ENCODE peak calls at places on chromosomes 12 and 14, in ten cellular contexts. X, M, N, Z, B, U, V, J, O and K are unnamed samples.

GRCh38 chr14:66070542-66071319 is 415.4 kb upstream of the CCDC196 start:
- DNase-seq in Z (peak; percentile 62), N (peak; percentile 35), X (peak; percentile 18), U (no peak), J (peak; percentile 47), O (no peak), B (peak; percentile 90), M (peak; percentile 60), V (peak; percentile 1), K (no peak)

GRCh38 chr12:109531411-109531810 is 41.9 kb downstream of the MMAB start:
- DNase-seq in O (no peak), Z (no peak), U (no peak), M (no peak), N (no peak), J (no peak), B (no peak), X (no peak), V (no peak), K (no peak)

GRCh38 chr12:53599579-53599978 is 26.6 kb downstream of the ATF7 start:
- DNase-seq in N (no peak), Z (no peak), O (no peak), J (no peak), B (no peak), U (no peak), M (no peak), X (no peak), V (no peak), K (no peak)

GRCh38 chr12:123801573-123802178 is 39.6 kb downstream of the DNAH10 start:
- DNase-seq in U (no peak), J (peak; percentile 31), X (no peak), N (peak; percentile 26), Z (no peak), M (no peak), B (peak; percentile 34), V (no peak), O (no peak), K (no peak)

GRCh38 chr12:13203028-13203922 is 6.7 kb downstream of the EMP1 start:
- DNase-seq in B (peak; percentile 83), Z (no peak), N (no peak), V (peak; percentile 6), J (no peak), U (peak; percentile 82), M (peak; percentile 41), O (no peak), X (no peak), K (no peak)

GRCh38 chr12:77510985-77511384 is 319.7 kb upstream of the NAV3 start:
- DNase-seq in B (no peak), Z (no peak), U (no peak), X (no peak), M (no peak), O (no peak), V (no peak), J (no peak), N (no peak), K (no peak)

GRCh38 chr14:102570334-102570995 is 22.0 kb upstream of the RCOR1 start:
- DNase-seq in O (no peak), X (peak; percentile 79), J (no peak), Z (no peak), V (no peak), M (no peak), N (no peak), U (no peak), B (peak; percentile 74), K (no peak)

GRCh38 chr14:58138065-58138718 is 13.8 kb downstream of the ARMH4 start:
- DNase-seq in X (no peak), O (no peak), J (peak; percentile 71), U (no peak), M (no peak), Z (no peak), B (no peak), N (no peak), V (peak; percentile 36), K (no peak)

GRCh38 chr14:85516239-85517112 is 13.5 kb upstream of the FLRT2 start:
- DNase-seq in N (no peak), B (no peak), Z (no peak), O (no peak), U (no peak), J (no peak), M (no peak), V (no peak), X (no peak), K (no peak)

GRCh38 chr14:65069874-65070709 is 32.2 kb downstream of the MAX start:
- DNase-seq in J (no peak), Z (peak; percentile 81), N (no peak), M (peak; percentile 87), X (no peak), B (no peak), O (peak; percentile 88), V (no peak), U (no peak), K (no peak)

GRCh38 chr12:42237853-42238239 is 202 bp downstream of the YAF2 start:
- DNase-seq in U (no peak), N (no peak), J (no peak), B (no peak), Z (no peak), O (no peak), V (no peak), X (no peak), M (no peak), K (no peak)

GRCh38 chr12:28698541-28698940 is 450.5 kb upstream of the FAR2 start:
- DNase-seq in X (no peak), U (no peak), V (no peak), M (no peak), N (no peak), Z (no peak), J (no peak), B (no peak), O (no peak), K (no peak)

GRCh38 chr14:80315681-80316080 is 104.4 kb upstream of the DIO2 start:
- DNase-seq in V (no peak), B (peak; percentile 14), J (no peak), N (no peak), O (no peak), X (no peak), M (no peak), U (no peak), Z (no peak), K (no peak)

GRCh38 chr12:56087220-56087619 is 7.3 kb downstream of the ERBB3 start:
- DNase-seq in N (no peak), B (no peak), V (no peak), J (no peak), O (peak; percentile 78), X (no peak), U (peak; percentile 75), Z (peak; percentile 97), M (peak; percentile 91), K (no peak)

GRCh38 chr14:37813746-37814145 is 218.3 kb downstream of the TTC6 start:
- DNase-seq in B (no peak), V (no peak), N (no peak), O (no peak), M (no peak), J (no peak), U (no peak), Z (no peak), X (no peak), K (no peak)

GRCh38 chr14:92469515-92469914 is 44.1 kb upstream of the RIN3 start:
- DNase-seq in Z (no peak), M (no peak), B (no peak), V (no peak), J (no peak), O (no peak), X (no peak), U (no peak), N (no peak), K (no peak)
- H3K27ac ChIP-seq in Z (no peak overlapping the region), M (no peak overlapping the region), B (no peak overlapping the region), V (no peak overlapping the region), J (no peak overlapping the region), O (no peak overlapping the region), X (no peak overlapping the region), U (no peak overlapping the region), N (no peak overlapping the region), K (no peak overlapping the region)

GRCh38 chr12:49403887-49404517 is 36.7 kb downstream of the SPATS2 start:
- DNase-seq in N (no peak), V (no peak), J (peak; percentile 19), M (no peak), B (no peak), U (no peak), X (no peak), Z (no peak), O (peak; percentile 36), K (no peak)
- H3K4me3 ChIP-seq in N (no peak overlapping the region), V (no peak overlapping the region), J (no peak overlapping the region), M (no peak overlapping the region), B (no peak overlapping the region), U (no peak overlapping the region), X (no peak overlapping the region), Z (no peak overlapping the region), O (no peak overlapping the region), K (no peak overlapping the region)

DNA sequence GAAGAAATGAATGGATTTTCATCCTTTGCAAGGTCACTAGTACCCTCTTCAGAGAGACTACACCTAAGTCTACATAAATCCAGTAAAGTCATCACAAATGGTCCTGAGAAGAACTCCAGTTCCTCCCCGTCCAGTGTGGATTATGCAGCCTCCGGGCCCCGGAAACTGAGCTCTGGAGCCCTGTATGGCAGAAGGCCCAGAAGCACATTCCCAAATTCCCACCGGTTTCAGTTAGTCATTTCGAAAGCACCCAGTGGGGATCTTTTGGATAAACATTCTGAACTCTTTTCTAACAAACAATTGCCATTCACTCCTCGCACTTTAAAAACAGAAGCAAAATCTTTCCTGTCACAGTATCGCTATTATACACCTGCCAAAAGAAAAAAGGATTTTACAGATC is 40.8 kb downstream of the SPATA7 start:
- DNase-seq in V (no peak), M (no peak), B (peak; percentile 3), O (no peak), X (no peak), Z (no peak), N (no peak), J (no peak), U (no peak), K (no peak)
- TF ChIP-seq POLR2AphosphoS5 in V (no peak), M (no peak), B (no peak), O (no peak), X (no peak), Z (no peak), N (no peak), J (no peak), U (no peak), K (no peak)

GRCh38 chr12:1939745-1940607 is 21.5 kb upstream of the CACNA2D4 start:
- DNase-seq in J (peak; percentile 80), U (peak; percentile 92), Z (peak; percentile 91), N (peak; percentile 52), V (peak; percentile 85), B (peak; percentile 82), O (peak; percentile 81), X (peak; percentile 55), M (peak; percentile 91), K (peak; percentile 22)

GRCh38 chr12:1935700-1936378 is 17.4 kb upstream of the CACNA2D4 start:
- DNase-seq in M (no peak), Z (peak; percentile 90), B (no peak), U (peak; percentile 57), V (no peak), N (no peak), O (no peak), J (no peak), X (no peak), K (no peak)

GRCh38 chr12:1936406-1937320 is 18.2 kb upstream of the CACNA2D4 start:
- DNase-seq in X (no peak), Z (peak; percentile 91), N (no peak), U (peak; percentile 93), B (no peak), O (peak; percentile 88), J (no peak), M (peak; percentile 87), V (no peak), K (no peak)

GRCh38 chr12:1937481-1938224 is 19.2 kb upstream of the CACNA2D4 start:
- DNase-seq in X (no peak), O (no peak), Z (peak; percentile 38), J (no peak), U (no peak), B (no peak), V (no peak), M (no peak), N (no peak), K (no peak)

GRCh38 chr12:1939316-1939715 is 20.9 kb upstream of the CACNA2D4 start:
- DNase-seq in N (no peak), O (no peak), Z (no peak), M (no peak), J (no peak), U (no peak), V (no peak), X (no peak), B (no peak), K (no peak)
- H3K27ac ChIP-seq in N (no peak overlapping the region), O (peak overlapping the region; percentile 42), Z (no peak overlapping the region), M (peak overlapping the region; percentile 87), J (no peak overlapping the region), U (peak overlapping the region; percentile 84), V (no peak overlapping the region), X (no peak overlapping the region), B (no peak overlapping the region), K (no peak overlapping the region)